ENCODE peak calls at places on chromosomes 4 and X, in ten cellular contexts. One of them, this sample, is unnamed. For H3K4me1, the result is how much of the 10 kb centered on the place peaks cover.

GRCh38 chr4:112213850-112214249 is 17.7 kb upstream of the AP1AR start:
- DNase-seq in uterus: no peak
- DNase-seq in IMR-90: peak
- DNase-seq in transverse colon: no peak
- DNase-seq in right lobe of liver: no peak
- DNase-seq in body of pancreas: no peak
- DNase-seq in prostate gland: no peak
- DNase-seq in stomach: no peak
- DNase-seq in suprapubic skin: no peak
- DNase-seq in thyroid gland: no peak
- DNase-seq in this sample: no peak

GRCh38 chr4:150368667-150369066 is 213.3 kb upstream of the MAB21L2 start:
- DNase-seq in prostate gland: no peak
- DNase-seq in thyroid gland: no peak
- DNase-seq in right lobe of liver: no peak
- DNase-seq in stomach: no peak
- DNase-seq in body of pancreas: no peak
- DNase-seq in IMR-90: peak
- DNase-seq in suprapubic skin: no peak
- DNase-seq in uterus: no peak
- DNase-seq in transverse colon: no peak
- DNase-seq in this sample: no peak

GRCh38 chr4:4627111-4627510 is 85.3 kb upstream of the STX18 start:
- DNase-seq in prostate gland: no peak
- DNase-seq in thyroid gland: no peak
- DNase-seq in body of pancreas: no peak
- DNase-seq in stomach: no peak
- DNase-seq in uterus: no peak
- DNase-seq in transverse colon: no peak
- DNase-seq in suprapubic skin: no peak
- DNase-seq in IMR-90: no peak
- DNase-seq in right lobe of liver: no peak
- DNase-seq in this sample: no peak

GRCh38 chr4:122584517-122584916 is 36.3 kb downstream of the IL21 start:
- DNase-seq in body of pancreas: no peak
- DNase-seq in right lobe of liver: no peak
- DNase-seq in IMR-90: peak
- DNase-seq in stomach: no peak
- DNase-seq in suprapubic skin: no peak
- DNase-seq in transverse colon: no peak
- DNase-seq in thyroid gland: no peak
- DNase-seq in uterus: no peak
- DNase-seq in prostate gland: no peak
- DNase-seq in this sample: no peak

GRCh38 chr4:110245567-110245966 is 47.2 kb upstream of the ELOVL6 start:
- DNase-seq in stomach: no peak
- DNase-seq in body of pancreas: no peak
- DNase-seq in thyroid gland: no peak
- DNase-seq in prostate gland: no peak
- DNase-seq in right lobe of liver: no peak
- DNase-seq in uterus: no peak
- DNase-seq in suprapubic skin: no peak
- DNase-seq in IMR-90: peak
- DNase-seq in transverse colon: no peak
- DNase-seq in this sample: no peak

GRCh38 chr4:142615324-142615665 is 230.8 kb downstream of the INPP4B start:
- DNase-seq in suprapubic skin: no peak
- DNase-seq in IMR-90: peak
- DNase-seq in uterus: no peak
- DNase-seq in thyroid gland: no peak
- DNase-seq in prostate gland: no peak
- DNase-seq in transverse colon: no peak
- DNase-seq in body of pancreas: no peak
- DNase-seq in right lobe of liver: no peak
- DNase-seq in stomach: no peak
- DNase-seq in this sample: no peak

GRCh38 chrX:40471965-40472648 is 108.7 kb upstream of the ATP6AP2 start:
- DNase-seq in suprapubic skin: no peak
- DNase-seq in body of pancreas: peak
- DNase-seq in stomach: peak
- DNase-seq in prostate gland: peak
- DNase-seq in right lobe of liver: no peak
- DNase-seq in thyroid gland: peak
- DNase-seq in IMR-90: peak
- DNase-seq in uterus: peak
- DNase-seq in transverse colon: peak
- DNase-seq in this sample: peak

GRCh38 chrX:77622672-77623071 is 163.3 kb downstream of the ATRX start:
- DNase-seq in suprapubic skin: no peak
- DNase-seq in transverse colon: no peak
- DNase-seq in uterus: no peak
- DNase-seq in prostate gland: no peak
- DNase-seq in right lobe of liver: no peak
- DNase-seq in thyroid gland: no peak
- DNase-seq in stomach: no peak
- DNase-seq in IMR-90: no peak
- DNase-seq in body of pancreas: no peak
- DNase-seq in this sample: no peak

GRCh38 chr4:13766722-13767495 is 139.4 kb upstream of the BOD1L1 start:
- DNase-seq in right lobe of liver: no peak
- DNase-seq in uterus: no peak
- DNase-seq in thyroid gland: no peak
- DNase-seq in IMR-90: no peak
- DNase-seq in transverse colon: no peak
- DNase-seq in body of pancreas: no peak
- DNase-seq in prostate gland: no peak
- DNase-seq in stomach: no peak
- DNase-seq in suprapubic skin: no peak
- DNase-seq in this sample: no peak

GRCh38 chr4:105923507-105924238 is 28.4 kb downstream of the NPNT start:
- DNase-seq in IMR-90: no peak
- DNase-seq in right lobe of liver: no peak
- DNase-seq in uterus: peak
- DNase-seq in transverse colon: no peak
- DNase-seq in stomach: no peak
- DNase-seq in body of pancreas: no peak
- DNase-seq in thyroid gland: peak
- DNase-seq in suprapubic skin: no peak
- DNase-seq in prostate gland: no peak
- DNase-seq in this sample: peak

GRCh38 chr4:150570862-150571261 is 11.1 kb upstream of the MAB21L2 start:
- DNase-seq in thyroid gland: no peak
- DNase-seq in prostate gland: no peak
- DNase-seq in body of pancreas: no peak
- DNase-seq in transverse colon: no peak
- DNase-seq in stomach: no peak
- DNase-seq in IMR-90: no peak
- DNase-seq in suprapubic skin: no peak
- DNase-seq in uterus: no peak
- DNase-seq in right lobe of liver: no peak
- DNase-seq in this sample: no peak

GRCh38 chrX:50643525-50644137 is 170.4 kb downstream of the SHROOM4 start:
- DNase-seq in thyroid gland: peak
- DNase-seq in suprapubic skin: no peak
- DNase-seq in prostate gland: no peak
- DNase-seq in stomach: no peak
- DNase-seq in body of pancreas: no peak
- DNase-seq in right lobe of liver: no peak
- DNase-seq in uterus: peak
- DNase-seq in transverse colon: no peak
- DNase-seq in IMR-90: no peak
- DNase-seq in this sample: no peak

GRCh38 chrX:3518870-3519269 is 172.4 kb upstream of the MXRA5 start:
- DNase-seq in prostate gland: no peak
- DNase-seq in uterus: peak
- DNase-seq in thyroid gland: no peak
- DNase-seq in body of pancreas: no peak
- DNase-seq in transverse colon: peak
- DNase-seq in right lobe of liver: no peak
- DNase-seq in suprapubic skin: no peak
- DNase-seq in IMR-90: peak
- DNase-seq in stomach: peak
- DNase-seq in this sample: no peak

DNA sequence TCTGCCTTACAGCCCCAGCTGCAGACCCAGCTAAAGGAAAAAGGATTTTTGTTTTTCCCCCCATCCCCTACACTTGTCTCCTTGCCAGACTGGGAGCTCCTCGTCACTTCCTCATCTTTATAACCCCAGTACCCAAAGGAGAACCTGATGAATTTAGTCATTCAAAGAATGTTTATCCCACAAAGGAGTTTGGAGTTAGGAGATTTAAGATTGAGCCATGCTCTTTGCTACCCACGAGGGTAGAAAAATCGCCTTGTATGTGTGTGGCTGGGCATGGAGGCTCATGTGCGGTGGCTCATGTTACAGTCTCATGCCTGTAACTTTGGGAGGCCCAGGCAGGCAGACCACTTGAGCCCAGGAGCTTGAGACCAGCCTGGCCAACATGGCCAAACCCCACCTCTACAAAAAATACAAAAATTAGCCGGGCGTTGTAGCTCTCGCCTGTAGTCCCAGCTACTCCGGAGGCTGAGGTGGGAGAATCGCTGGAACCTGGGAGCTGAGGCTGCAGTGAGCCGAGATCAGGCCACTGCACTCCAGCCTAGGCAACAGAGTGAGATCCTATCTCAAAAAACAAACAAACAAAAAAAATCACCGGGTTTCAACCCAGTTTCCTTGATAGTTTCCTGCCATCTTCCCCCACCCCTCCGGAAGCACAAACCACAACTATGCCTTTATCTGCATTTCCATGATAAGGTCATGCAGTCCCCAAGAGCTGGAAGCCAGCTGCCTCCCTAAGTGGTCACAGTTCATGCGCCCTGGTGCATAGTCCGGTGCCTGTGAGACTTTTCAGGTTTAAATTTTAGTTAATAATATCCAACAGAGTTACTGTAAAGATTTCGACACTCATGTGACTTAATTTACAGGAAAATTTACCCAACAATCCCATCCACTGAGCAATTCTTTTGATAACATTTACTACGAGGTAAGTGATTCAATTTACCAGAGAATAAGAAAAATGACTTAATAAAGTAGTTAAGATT is 1.5 kb downstream of the CFAP97 start:
- DNase-seq in uterus: no peak
- DNase-seq in right lobe of liver: no peak
- DNase-seq in body of pancreas: peak
- DNase-seq in prostate gland: no peak
- DNase-seq in thyroid gland: peak
- DNase-seq in IMR-90: peak
- DNase-seq in stomach: no peak
- DNase-seq in suprapubic skin: no peak
- DNase-seq in transverse colon: no peak
- DNase-seq in this sample: no peak
- TF ChIP-seq POLR2A in uterus: no peak
- TF ChIP-seq POLR2A in right lobe of liver: peak
- TF ChIP-seq POLR2A in body of pancreas: no peak
- TF ChIP-seq POLR2A in prostate gland: no peak
- TF ChIP-seq POLR2A in thyroid gland: no peak
- TF ChIP-seq POLR2A in IMR-90: no peak
- TF ChIP-seq POLR2A in stomach: no peak
- TF ChIP-seq POLR2A in suprapubic skin: no peak
- TF ChIP-seq POLR2A in transverse colon: no peak
- TF ChIP-seq POLR2A in this sample: no peak

GRCh38 chr4:76987685-76988084 is 38.1 kb downstream of the SEPTIN11 start:
- DNase-seq in IMR-90: no peak
- DNase-seq in prostate gland: no peak
- DNase-seq in thyroid gland: no peak
- DNase-seq in stomach: no peak
- DNase-seq in transverse colon: no peak
- DNase-seq in right lobe of liver: no peak
- DNase-seq in uterus: no peak
- DNase-seq in body of pancreas: no peak
- DNase-seq in suprapubic skin: no peak
- DNase-seq in this sample: no peak
- H3K4me1 ChIP-seq in IMR-90: under half
- H3K4me1 ChIP-seq in prostate gland: under half
- H3K4me1 ChIP-seq in thyroid gland: under half
- H3K4me1 ChIP-seq in stomach: half or more
- H3K4me1 ChIP-seq in transverse colon: half or more
- H3K4me1 ChIP-seq in right lobe of liver: under half
- H3K4me1 ChIP-seq in uterus: under half
- H3K4me1 ChIP-seq in body of pancreas: under half
- H3K4me1 ChIP-seq in suprapubic skin: under half
- H3K4me1 ChIP-seq in this sample: under half

DNA sequence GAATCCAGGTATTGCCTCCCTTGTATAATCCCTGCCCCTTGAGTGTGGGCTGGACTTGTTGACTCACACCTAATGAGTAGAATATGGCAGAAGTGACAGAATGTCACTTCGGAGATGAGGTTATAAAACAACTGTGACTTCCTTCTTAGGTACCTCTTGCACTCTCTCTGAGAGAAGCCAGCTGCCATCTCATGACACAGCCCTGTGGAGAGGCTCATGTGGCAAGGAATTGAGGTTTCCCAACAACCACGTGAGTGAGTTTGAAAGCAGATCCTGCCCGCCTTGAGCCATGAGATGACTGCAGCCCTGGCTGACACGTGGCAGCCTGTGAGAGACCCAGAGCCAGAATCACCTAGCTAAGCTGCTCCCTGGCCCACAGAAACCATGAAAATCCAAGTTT is 13.5 kb downstream of the ASB11 start:
- DNase-seq in thyroid gland: peak
- DNase-seq in prostate gland: no peak
- DNase-seq in IMR-90: peak
- DNase-seq in stomach: no peak
- DNase-seq in suprapubic skin: no peak
- DNase-seq in right lobe of liver: no peak
- DNase-seq in transverse colon: peak
- DNase-seq in body of pancreas: peak
- DNase-seq in uterus: no peak
- DNase-seq in this sample: peak
- TF ChIP-seq POLR2A in thyroid gland: no peak
- TF ChIP-seq POLR2A in prostate gland: no peak
- TF ChIP-seq POLR2A in IMR-90: no peak
- TF ChIP-seq POLR2A in stomach: no peak
- TF ChIP-seq POLR2A in suprapubic skin: no peak
- TF ChIP-seq POLR2A in right lobe of liver: no peak
- TF ChIP-seq POLR2A in transverse colon: no peak
- TF ChIP-seq POLR2A in body of pancreas: peak
- TF ChIP-seq POLR2A in uterus: no peak
- TF ChIP-seq POLR2A in this sample: no peak

GRCh38 chr4:39998659-39999345 is 21.1 kb upstream of the PDS5A start:
- DNase-seq in IMR-90: no peak
- DNase-seq in uterus: no peak
- DNase-seq in suprapubic skin: no peak
- DNase-seq in prostate gland: no peak
- DNase-seq in stomach: no peak
- DNase-seq in thyroid gland: no peak
- DNase-seq in transverse colon: no peak
- DNase-seq in right lobe of liver: no peak
- DNase-seq in body of pancreas: no peak
- DNase-seq in this sample: no peak

GRCh38 chr4:39994356-39994755 is 16.6 kb upstream of the PDS5A start:
- DNase-seq in prostate gland: no peak
- DNase-seq in transverse colon: no peak
- DNase-seq in uterus: no peak
- DNase-seq in right lobe of liver: no peak
- DNase-seq in thyroid gland: no peak
- DNase-seq in body of pancreas: no peak
- DNase-seq in suprapubic skin: no peak
- DNase-seq in stomach: no peak
- DNase-seq in IMR-90: no peak
- DNase-seq in this sample: no peak

GRCh38 chr4:40000711-40001110 is 23.0 kb upstream of the PDS5A start:
- DNase-seq in uterus: no peak
- DNase-seq in IMR-90: no peak
- DNase-seq in thyroid gland: no peak
- DNase-seq in suprapubic skin: no peak
- DNase-seq in body of pancreas: no peak
- DNase-seq in transverse colon: no peak
- DNase-seq in right lobe of liver: no peak
- DNase-seq in stomach: no peak
- DNase-seq in prostate gland: no peak
- DNase-seq in this sample: no peak

GRCh38 chr4:39996811-39997210 is 19.1 kb upstream of the PDS5A start:
- DNase-seq in thyroid gland: no peak
- DNase-seq in uterus: no peak
- DNase-seq in stomach: no peak
- DNase-seq in body of pancreas: no peak
- DNase-seq in right lobe of liver: no peak
- DNase-seq in IMR-90: no peak
- DNase-seq in prostate gland: no peak
- DNase-seq in transverse colon: no peak
- DNase-seq in suprapubic skin: no peak
- DNase-seq in this sample: no peak
- H3K4me1 ChIP-seq in thyroid gland: under half
- H3K4me1 ChIP-seq in uterus: under half
- H3K4me1 ChIP-seq in stomach: under half
- H3K4me1 ChIP-seq in body of pancreas: under half
- H3K4me1 ChIP-seq in right lobe of liver: under half
- H3K4me1 ChIP-seq in IMR-90: under half
- H3K4me1 ChIP-seq in prostate gland: under half
- H3K4me1 ChIP-seq in transverse colon: under half
- H3K4me1 ChIP-seq in suprapubic skin: under half
- H3K4me1 ChIP-seq in this sample: under half